ENCODE peak calls at places on chromosomes 2 and 18, in six cellular contexts. V is neuronal stem cell, Q is IMR-90, U is mesendoderm, K is H1, A is trophoblast cell. R is an unnamed sample.

GRCh38 chr2:25372405-25373268 is 30.9 kb upstream of the DNMT3A start:
- DNase-seq in V (no peak), Q (no peak), U (no peak), K (no peak), A (no peak), R (no peak)

GRCh38 chr2:120884406-120885290 is 149.0 kb downstream of the GLI2 start:
- DNase-seq in V (no peak), Q (no peak), U (no peak), K (no peak), A (no peak), R (no peak)

GRCh38 chr2:211688196-211688595 is 850.4 kb downstream of the ERBB4 start:
- DNase-seq in V (no peak), Q (no peak), U (no peak), K (no peak), A (no peak), R (no peak)

GRCh38 chr18:44687421-44687820 is 6.7 kb downstream of the SETBP1 start:
- DNase-seq in V (no peak), Q (no peak), U (no peak), K (no peak), A (no peak), R (no peak)

GRCh38 chr2:8090748-8091700 is 590.8 kb upstream of the ID2 start:
- DNase-seq in V (no peak), Q (peak), U (peak), K (no peak), A (peak), R (peak)

GRCh38 chr2:107412209-107412904 is 414.3 kb upstream of the RGPD4 start:
- DNase-seq in V (no peak), Q (no peak), U (no peak), K (no peak), A (peak), R (no peak)

GRCh38 chr18:54075681-54076080 is 148.8 kb downstream of the MBD2 start:
- DNase-seq in V (no peak), Q (no peak), U (no peak), K (no peak), A (peak), R (no peak)

GRCh38 chr18:37064187-37064586 is 235.3 kb downstream of the KIAA1328 start:
- DNase-seq in V (no peak), Q (no peak), U (no peak), K (no peak), A (no peak), R (no peak)

DNA sequence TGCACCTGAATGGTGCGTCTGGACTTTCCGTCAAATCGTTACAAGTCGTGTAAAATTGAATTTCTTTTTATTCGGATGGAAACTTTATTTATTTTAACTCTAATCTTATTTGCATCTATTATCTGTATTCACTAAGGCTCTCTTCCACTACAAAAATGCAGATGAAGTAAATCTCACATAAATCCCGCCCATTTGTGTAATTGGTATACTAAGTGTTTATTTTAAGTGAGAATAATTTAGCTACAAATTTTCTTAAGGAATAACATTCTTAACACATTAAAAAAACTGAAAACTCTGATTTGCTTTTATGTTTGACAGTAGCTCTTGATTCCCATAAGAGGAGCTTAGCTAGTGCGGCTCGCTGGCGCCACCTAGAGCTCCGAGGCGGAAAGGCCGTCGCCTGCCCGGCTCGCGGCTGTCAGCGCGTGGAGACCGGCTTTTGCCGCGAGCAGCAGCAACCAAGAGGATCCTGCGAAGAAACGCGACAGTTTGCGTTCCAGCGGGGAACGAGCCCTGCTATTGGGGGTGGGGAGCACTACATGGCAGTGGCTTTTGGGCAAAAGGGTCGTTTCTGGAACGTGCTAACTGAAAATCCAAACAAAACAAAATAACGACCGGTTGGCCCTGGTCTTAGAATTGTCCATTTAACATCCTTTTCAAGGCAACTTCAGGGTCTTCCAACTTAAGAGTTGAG is 6.7 kb downstream of the SP9 start:
- DNase-seq in V (peak), Q (peak), U (peak), K (peak), A (peak), R (peak)
- H3K4me3 ChIP-seq in V (no peak), Q (no peak), U (no peak), K (no peak), A (no peak), R (no peak)

GRCh38 chr2:207629553-207629952 is 4.4 kb upstream of the METTL21A start:
- DNase-seq in V (no peak), Q (no peak), U (no peak), K (no peak), A (no peak), R (no peak)

GRCh38 chr2:207621640-207622039 is 3.6 kb downstream of the METTL21A start:
- DNase-seq in V (no peak), Q (no peak), U (no peak), K (no peak), A (no peak), R (no peak)

GRCh38 chr2:207619764-207620203 is 5.4 kb downstream of the METTL21A start:
- DNase-seq in V (no peak), Q (no peak), U (no peak), K (no peak), A (no peak), R (peak)

GRCh38 chr2:207625014-207625755 is at the start of gene METTL21A:
- DNase-seq in V (peak), Q (peak), U (peak), K (peak), A (peak), R (peak)

DNA sequence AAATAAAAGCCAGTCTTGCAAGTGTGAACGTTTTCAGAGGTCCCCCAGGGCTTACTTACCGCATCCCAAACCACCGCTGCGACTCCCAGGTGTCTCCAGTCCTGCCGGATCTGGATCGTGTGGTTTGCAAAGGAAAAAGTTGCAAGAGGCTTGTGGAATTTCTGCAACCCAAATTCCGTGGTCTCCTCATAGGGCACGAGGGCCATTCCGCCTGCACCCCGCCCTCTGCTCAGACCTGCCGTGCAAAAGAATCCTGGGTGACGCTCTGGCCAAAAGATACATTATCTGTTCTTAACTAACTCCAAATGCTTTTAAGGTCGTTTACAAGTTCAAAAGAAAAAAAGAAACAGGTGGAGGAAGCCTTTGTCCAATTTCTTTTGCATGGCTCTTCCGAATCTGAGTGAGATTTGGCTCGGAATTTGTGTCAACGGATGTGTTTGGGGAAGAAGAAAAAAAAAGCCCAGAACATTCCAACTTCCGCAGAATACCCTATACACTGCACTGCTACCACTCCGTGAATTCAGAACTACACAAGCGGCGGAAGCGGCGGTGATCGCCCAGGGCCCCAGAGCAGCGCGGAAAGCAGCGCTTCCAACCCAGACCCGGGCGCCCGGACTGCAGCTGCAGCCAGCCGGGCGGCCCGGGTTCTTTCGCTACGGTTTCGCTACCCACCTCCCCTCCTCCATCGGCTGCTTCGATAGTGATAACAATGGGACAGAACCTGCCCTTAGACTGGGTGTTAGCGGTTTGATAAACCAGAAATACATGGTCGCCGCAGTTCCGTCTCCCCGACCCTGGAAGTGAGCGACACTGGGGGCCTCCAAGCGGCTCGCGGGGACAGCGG is 802 bp downstream of the METTL21A start:
- DNase-seq in V (peak), Q (peak), U (peak), K (peak), A (peak), R (peak)
- H3K18ac ChIP-seq in V (peak), Q (peak), U (peak), K (peak), A (peak), R (peak)

DNA sequence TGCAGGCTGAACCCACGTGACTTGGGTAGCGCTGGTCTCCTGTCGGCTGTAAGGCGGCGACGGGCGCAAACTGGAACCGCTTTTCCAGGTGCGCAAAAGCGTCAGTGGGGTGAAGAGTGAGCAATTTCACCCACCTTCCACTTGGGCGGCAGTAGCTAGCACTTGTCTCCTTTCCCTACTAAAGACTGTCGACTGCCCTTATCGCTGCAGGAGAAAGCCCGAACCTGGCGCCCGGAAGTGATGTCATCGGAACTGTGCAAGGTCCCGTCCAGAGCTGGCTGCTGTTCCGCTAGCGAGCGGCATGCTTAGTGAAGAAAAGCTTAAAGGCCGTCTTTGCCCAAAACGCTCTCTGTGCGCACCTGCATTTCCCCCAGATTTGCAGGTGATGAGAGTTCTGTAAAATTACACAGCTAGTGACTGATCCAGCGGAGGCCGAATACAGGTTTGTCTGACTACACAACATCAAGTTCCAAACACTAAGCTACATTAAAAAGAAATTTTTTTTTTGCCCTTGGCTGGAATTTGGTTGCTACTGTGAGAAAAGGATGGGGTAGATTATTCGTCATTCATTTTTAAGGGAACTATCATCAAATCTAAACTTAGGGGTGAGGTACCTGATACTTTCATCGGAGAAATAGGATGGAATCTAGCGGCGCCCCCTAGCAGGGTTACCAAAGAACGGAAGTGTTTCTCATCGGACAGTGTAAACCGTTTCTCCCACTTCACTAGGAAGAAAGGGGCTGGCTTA is at the start of gene OSGEPL1:
- DNase-seq in V (peak), Q (peak), U (peak), K (peak), A (peak), R (peak)
- H4K8ac ChIP-seq in V (no peak), Q (peak), U (no peak), K (peak), A (peak), R (peak)

GRCh38 chr2:197237720-197238370 is 72.7 kb downstream of the ANKRD44 start:
- DNase-seq in V (no peak), Q (no peak), U (no peak), K (no peak), A (no peak), R (no peak)
- H3K4me3 ChIP-seq in V (no peak), Q (no peak), U (no peak), K (no peak), A (no peak), R (no peak)

GRCh38 chr2:239309398-239310245 is 91.2 kb downstream of the HDAC4 start:
- DNase-seq in V (no peak), Q (no peak), U (no peak), K (peak), A (no peak), R (no peak)
- H3K18ac ChIP-seq in V (no peak), Q (peak), U (no peak), K (no peak), A (no peak), R (no peak)

DNA sequence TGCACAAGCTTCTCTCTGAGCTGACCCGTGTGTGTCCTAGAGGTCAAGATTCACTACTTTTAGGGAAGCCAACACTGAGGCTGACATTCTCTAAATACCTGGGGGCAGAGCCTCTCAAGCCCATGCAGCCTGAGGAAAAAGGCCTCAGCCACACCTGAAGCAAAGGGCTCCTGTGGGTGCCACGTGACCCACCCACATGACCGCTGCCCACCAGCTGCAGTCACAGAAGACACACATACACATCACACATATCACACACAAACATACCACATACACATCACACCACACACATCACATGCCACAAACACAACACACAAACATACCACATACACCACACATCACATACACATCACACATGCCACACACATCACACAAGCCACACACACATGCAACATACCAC is 14.6 kb downstream of the TMEM177 start:
- DNase-seq in V (no peak), Q (no peak), U (no peak), K (no peak), A (no peak), R (no peak)
- H4K8ac ChIP-seq in V (no peak), Q (no peak), U (no peak), K (no peak), A (no peak), R (no peak)

GRCh38 chr2:232925769-232926163 is 55.7 kb downstream of the SNORC start:
- DNase-seq in V (no peak), Q (no peak), U (no peak), K (no peak), A (no peak), R (no peak)

GRCh38 chr2:232928564-232929302 is 58.7 kb downstream of the SNORC start:
- DNase-seq in V (peak), Q (no peak), U (peak), K (peak), A (no peak), R (no peak)

GRCh38 chr2:232927793-232928563 is 57.9 kb downstream of the SNORC start:
- DNase-seq in V (peak), Q (no peak), U (no peak), K (peak), A (no peak), R (no peak)

GRCh38 chr2:232926448-232927040 is 56.5 kb downstream of the SNORC start:
- DNase-seq in V (no peak), Q (no peak), U (peak), K (peak), A (no peak), R (no peak)

DNA sequence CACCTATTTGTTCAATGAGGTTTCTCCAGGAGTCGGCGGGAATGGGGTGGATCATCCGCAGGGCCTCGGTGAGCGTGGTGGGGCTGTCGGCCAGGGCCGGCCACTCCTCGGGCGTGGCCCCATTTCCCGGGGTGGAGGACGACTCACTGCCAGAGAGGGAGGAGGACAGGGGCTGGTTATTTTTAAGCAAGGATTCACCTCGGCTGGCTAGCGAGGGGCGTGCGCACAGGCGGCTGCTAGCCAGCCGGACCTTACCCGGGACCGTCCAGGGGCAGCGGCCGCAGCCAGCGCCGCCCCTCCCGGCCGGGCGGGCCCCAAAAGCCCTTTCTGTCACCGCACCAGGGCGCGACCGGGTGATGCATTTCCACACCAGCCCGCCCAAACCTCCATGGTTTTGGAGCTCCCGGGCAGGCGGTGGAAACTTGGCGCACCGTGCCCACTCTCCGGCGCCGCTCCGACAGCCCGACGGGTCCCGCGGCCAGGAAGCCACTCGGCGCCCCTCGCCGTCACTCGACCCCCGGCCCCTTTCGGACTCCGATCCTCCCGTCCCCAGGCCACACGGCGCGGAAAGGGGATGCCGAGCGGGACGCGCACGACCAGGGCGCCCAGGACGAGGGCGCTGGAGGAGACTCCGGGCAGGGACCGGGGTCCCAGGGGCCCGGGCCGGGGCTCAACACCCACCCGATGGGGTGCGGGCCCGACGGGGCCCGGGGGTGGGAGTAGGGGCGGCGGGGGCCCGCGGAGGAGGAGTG is 57.2 kb downstream of the SNORC start:
- DNase-seq in V (no peak), Q (no peak), U (no peak), K (peak), A (no peak), R (no peak)
- H3K4me3 ChIP-seq in V (peak), Q (no peak), U (no peak), K (peak), A (no peak), R (peak)

GRCh38 chr2:55420244-55420713 is 623 bp upstream of the CCDC88A start:
- DNase-seq in V (no peak), Q (no peak), U (no peak), K (no peak), A (peak), R (no peak)

GRCh38 chr2:55418512-55419235 is 982 bp downstream of the CCDC88A start:
- DNase-seq in V (no peak), Q (no peak), U (peak), K (no peak), A (no peak), R (no peak)

GRCh38 chr2:55418072-55418471 is 1.6 kb downstream of the CCDC88A start:
- DNase-seq in V (no peak), Q (no peak), U (no peak), K (no peak), A (no peak), R (peak)

GRCh38 chr2:55419514-55420243 is at the start of gene CCDC88A:
- DNase-seq in V (peak), Q (peak), U (peak), K (peak), A (peak), R (peak)

GRCh38 chr2:55419236-55419513 is 481 bp downstream of the CCDC88A start:
- DNase-seq in V (no peak), Q (peak), U (peak), K (no peak), A (peak), R (peak)
- H3K18ac ChIP-seq in V (peak), Q (peak), U (peak), K (peak), A (peak), R (peak)